ENCODE peak calls at places on chromosomes 12 and 14, in five cellular contexts. Y is HepG2, A is sigmoid colon, S is stomach, X is IMR-90. G is an unnamed sample.

GRCh38 chr12:67625004-67625403 is 23.5 kb upstream of the DYRK2 start:
- DNase-seq in Y (no peak), A (no peak), S (no peak), X (no peak), G (no peak)

GRCh38 chr14:24849471-24849870 is 200.5 kb downstream of the STXBP6 start:
- DNase-seq in Y (no peak), A (no peak), S (no peak), X (peak), G (no peak)

GRCh38 chr12:123763093-123763492 is 992 bp downstream of the DNAH10 start:
- DNase-seq in Y (no peak), A (peak), S (no peak), X (no peak), G (no peak)

GRCh38 chr12:43069768-43070221 is 480.2 kb upstream of the PRICKLE1 start:
- DNase-seq in Y (no peak), A (peak), S (no peak), X (peak), G (no peak)

GRCh38 chr14:72369106-72369505 is 436.9 kb downstream of the RGS6 start:
- DNase-seq in Y (no peak), A (no peak), S (no peak), X (no peak), G (no peak)

GRCh38 chr12:47900480-47901129 is 4.2 kb downstream of the VDR start:
- DNase-seq in Y (peak), A (peak), S (peak), X (no peak), G (no peak)

GRCh38 chr14:106024983-106025604 is 498.7 kb downstream of the TMEM121 start:
- DNase-seq in Y (no peak), A (no peak), S (no peak), X (no peak), G (no peak)

GRCh38 chr14:106107703-106108102 is 581.3 kb downstream of the TMEM121 start:
- DNase-seq in Y (no peak), A (no peak), S (no peak), X (no peak), G (no peak)

GRCh38 chr12:127559349-127560040 is 707.5 kb upstream of the TMEM132C start:
- DNase-seq in Y (no peak), A (no peak), S (peak), X (peak), G (peak)

GRCh38 chr12:132158677-132159554 is 14.7 kb downstream of the NOC4L start:
- DNase-seq in Y (no peak), A (no peak), S (no peak), X (no peak), G (no peak)

GRCh38 chr12:87363497-87364084 is 665.6 kb downstream of the C12orf50 start:
- DNase-seq in Y (no peak), A (no peak), S (no peak), X (no peak), G (no peak)

GRCh38 chr14:93132472-93133065 is 16.8 kb upstream of the ITPK1 start:
- DNase-seq in Y (peak), A (no peak), S (peak), X (peak), G (no peak)

GRCh38 chr14:100134591-100134990 is 24.9 kb downstream of the DEGS2 start:
- DNase-seq in Y (no peak), A (no peak), S (peak), X (no peak), G (no peak)

GRCh38 chr12:55760663-55761062 is 17.7 kb downstream of the GDF11 start:
- DNase-seq in Y (no peak), A (no peak), S (no peak), X (no peak), G (no peak)

GRCh38 chr12:49809369-49810158 is 18.6 kb downstream of the NCKAP5L start:
- DNase-seq in Y (no peak), A (no peak), S (no peak), X (no peak), G (no peak)

GRCh38 chr14:92546347-92547053 is 32.9 kb downstream of the RIN3 start:
- DNase-seq in Y (no peak), A (no peak), S (no peak), X (peak), G (peak)

GRCh38 chr14:38211258-38211735 is 3.6 kb downstream of the SSTR1 start:
- DNase-seq in Y (no peak), A (no peak), S (no peak), X (no peak), G (no peak)

GRCh38 chr12:57086951-57087688 is 1.8 kb upstream of the NAB2 start:
- DNase-seq in Y (no peak), A (peak), S (peak), X (peak), G (peak)

GRCh38 chr14:85475113-85475512 is 54.8 kb upstream of the FLRT2 start:
- DNase-seq in Y (no peak), A (no peak), S (no peak), X (no peak), G (no peak)

GRCh38 chr12:103858953-103859601 is 18.0 kb upstream of the NT5DC3 start:
- DNase-seq in Y (peak), A (peak), S (peak), X (peak), G (peak)

GRCh38 chr14:69886843-69887242 is 7.6 kb downstream of the SMOC1 start:
- DNase-seq in Y (no peak), A (no peak), S (no peak), X (peak), G (no peak)

DNA sequence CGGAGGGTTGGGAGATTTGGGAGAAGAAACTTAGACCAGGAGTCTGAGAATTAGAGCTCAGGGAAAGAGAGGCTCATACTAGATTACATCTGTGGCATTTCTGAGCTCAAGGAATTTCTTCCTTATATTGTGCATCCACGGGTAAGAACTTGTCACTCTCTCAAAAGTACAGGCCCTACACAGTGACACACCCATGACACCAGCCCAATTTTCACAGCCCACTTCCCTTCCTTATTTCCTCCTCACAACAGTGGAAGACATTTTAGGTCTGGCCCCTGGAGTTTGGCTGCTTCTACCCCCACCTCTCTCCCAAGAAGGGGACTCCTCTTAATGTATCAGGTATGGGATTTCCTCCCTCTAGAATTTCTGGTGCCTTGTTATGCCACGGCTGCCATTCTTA is 9.2 kb upstream of the ZNF385A start:
- DNase-seq in Y (no peak), A (no peak), S (no peak), X (no peak), G (no peak)
- TF ChIP-seq POLR2A in Y (no peak), A (no peak), S (no peak), X (no peak), G (no peak)

GRCh38 chr14:68552597-68552996 is 240.3 kb downstream of the ZFP36L1 start:
- DNase-seq in Y (no peak), A (peak), S (no peak), X (peak), G (no peak)

GRCh38 chr14:68549057-68549421 is 243.8 kb downstream of the ZFP36L1 start:
- DNase-seq in Y (no peak), A (no peak), S (no peak), X (peak), G (no peak)

GRCh38 chr14:68552075-68552474 is 240.8 kb downstream of the ZFP36L1 start:
- DNase-seq in Y (no peak), A (no peak), S (no peak), X (no peak), G (no peak)

GRCh38 chr14:68549966-68550705 is 242.7 kb downstream of the ZFP36L1 start:
- DNase-seq in Y (no peak), A (no peak), S (no peak), X (no peak), G (no peak)

DNA sequence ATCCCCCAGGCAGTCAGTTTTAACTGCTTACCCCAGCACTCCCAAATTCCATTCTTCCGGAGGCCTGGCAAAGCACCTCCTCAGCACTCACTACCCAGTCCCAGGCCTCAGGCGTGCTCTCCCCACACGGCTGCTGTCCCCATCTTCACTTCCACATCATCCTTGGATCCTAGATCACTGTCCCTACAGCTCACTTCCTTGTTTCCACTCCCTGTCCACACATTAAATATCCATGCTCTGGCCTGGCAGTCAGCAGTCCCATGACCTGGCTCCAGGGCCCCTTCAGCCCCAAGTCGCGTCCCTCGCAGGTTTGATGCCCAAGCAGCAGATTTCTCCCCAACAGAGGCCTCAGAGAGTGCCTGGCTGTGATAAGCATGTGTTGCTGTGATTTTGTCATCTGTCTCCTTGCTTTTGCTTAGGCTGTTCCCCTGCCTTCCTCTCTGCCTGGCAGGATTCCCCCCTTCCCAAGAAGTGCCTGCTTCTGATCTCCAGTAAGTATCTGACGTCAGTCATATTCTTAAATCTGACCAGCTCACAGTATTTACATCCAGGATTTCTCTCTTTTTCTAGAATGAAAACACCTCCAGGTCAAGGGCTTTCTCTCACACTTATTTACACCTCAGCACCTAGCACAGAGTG is 241.7 kb downstream of the ZFP36L1 start:
- DNase-seq in Y (no peak), A (no peak), S (no peak), X (no peak), G (no peak)
- TF ChIP-seq POLR2A in Y (no peak), A (no peak), S (no peak), X (no peak), G (no peak)

GRCh38 chr12:6376965-6377666 is 1.8 kb upstream of the SCNN1A start:
- DNase-seq in Y (no peak), A (no peak), S (peak), X (no peak), G (no peak)

GRCh38 chr12:6376079-6376941 is 947 bp upstream of the SCNN1A start:
- DNase-seq in Y (peak), A (peak), S (peak), X (peak), G (peak)

GRCh38 chr12:6374781-6375150 is 597 bp downstream of the SCNN1A start:
- DNase-seq in Y (no peak), A (no peak), S (no peak), X (no peak), G (no peak)

GRCh38 chr12:6374028-6374780 is 1.2 kb downstream of the SCNN1A start:
- DNase-seq in Y (no peak), A (peak), S (no peak), X (no peak), G (no peak)

DNA sequence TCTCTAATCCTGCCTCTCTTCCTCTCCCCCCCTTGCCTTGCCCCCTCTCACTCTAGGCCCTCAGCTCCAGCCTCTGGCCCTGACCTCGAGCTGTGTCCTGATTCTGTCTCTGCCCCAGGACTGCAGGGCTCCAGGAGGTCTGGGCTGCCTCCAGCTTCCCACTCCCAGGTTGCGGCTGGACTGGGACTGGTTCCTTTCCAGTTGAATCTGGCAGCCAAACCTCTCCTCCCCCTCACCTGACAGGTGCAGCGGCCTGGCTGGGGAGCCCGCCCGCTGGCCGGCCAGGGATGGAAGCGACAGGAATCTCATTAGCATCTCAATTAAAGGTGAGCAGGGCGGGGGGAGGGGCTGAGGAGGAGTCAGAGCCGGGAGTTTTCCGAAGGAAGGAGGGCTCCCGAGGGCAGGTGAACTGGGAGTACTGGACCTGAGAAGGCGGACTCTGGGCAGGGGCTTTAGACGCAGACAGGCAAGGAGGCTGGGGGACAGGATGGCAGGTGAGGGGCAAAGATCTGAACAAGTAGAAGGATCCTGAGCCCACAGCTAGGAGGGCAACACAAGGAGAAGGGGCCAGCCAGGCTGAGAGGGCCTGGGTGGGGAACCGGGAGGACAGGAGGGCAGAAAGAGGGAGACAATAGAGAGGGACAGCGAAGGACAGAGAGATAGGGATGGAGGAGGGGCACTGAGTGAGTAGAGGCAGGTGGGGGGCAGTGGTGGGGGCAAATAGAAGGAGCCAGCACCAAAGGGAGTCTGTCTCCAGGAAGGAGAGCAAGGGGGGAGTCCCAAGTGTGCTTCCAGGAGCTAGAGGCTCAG is at the start of gene SCNN1A:
- DNase-seq in Y (no peak), A (peak), S (peak), X (no peak), G (no peak)
- TF ChIP-seq POLR2A in Y (no peak), A (peak), S (no peak), X (no peak), G (no peak)

DNA sequence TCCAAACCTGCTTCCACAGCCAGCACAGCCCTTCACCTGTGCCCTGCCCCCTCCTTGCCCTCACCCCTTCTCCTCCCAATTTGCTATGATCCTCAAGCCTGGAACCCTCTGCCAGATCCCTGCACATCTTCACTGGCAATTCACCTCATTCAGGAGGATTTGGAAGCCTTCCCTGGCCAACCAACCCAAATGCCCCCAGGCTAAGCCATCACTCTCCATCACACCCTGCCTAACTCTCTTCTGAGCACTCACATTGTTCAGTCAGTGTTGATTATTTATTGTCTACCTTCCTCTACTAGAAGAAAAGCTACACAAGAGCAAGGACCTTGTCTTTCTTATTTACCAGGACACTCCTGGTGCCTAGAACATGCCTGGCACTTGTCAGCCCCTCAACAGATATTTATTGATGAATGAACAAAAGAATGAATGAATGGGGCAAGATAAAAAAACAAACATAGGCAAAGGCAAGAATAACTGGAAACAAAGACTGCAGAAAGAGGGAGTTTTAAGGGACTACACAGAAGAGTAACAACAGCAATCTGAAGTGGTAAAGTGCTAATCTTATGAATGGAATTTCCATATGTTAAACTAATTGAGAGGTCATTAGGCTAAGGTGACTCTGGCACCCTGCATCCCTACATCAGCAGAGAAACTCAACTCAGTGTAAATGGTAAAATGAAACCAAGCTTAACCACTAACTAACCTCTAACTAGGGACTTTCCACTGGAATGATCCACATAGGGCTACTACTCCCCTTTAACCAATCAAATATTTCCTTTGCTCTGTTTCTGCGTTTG is 33.4 kb downstream of the TMTC1 start:
- DNase-seq in Y (no peak), A (no peak), S (no peak), X (peak), G (no peak)
- TF ChIP-seq POLR2A in Y (no peak), A (no peak), S (no peak), X (no peak), G (no peak)

GRCh38 chr14:80940146-80940545 is 1.4 kb downstream of the CEP128 start:
- DNase-seq in Y (no peak), A (no peak), S (no peak), X (no peak), G (no peak)

GRCh38 chr14:80946187-80946586 is 4.6 kb upstream of the CEP128 start:
- DNase-seq in Y (no peak), A (no peak), S (no peak), X (peak), G (no peak)

GRCh38 chr14:80942158-80942738 is 710 bp upstream of the CEP128 start:
- DNase-seq in Y (no peak), A (no peak), S (no peak), X (no peak), G (no peak)

GRCh38 chr14:80944861-80945617 is 3.5 kb upstream of the CEP128 start:
- DNase-seq in Y (no peak), A (no peak), S (no peak), X (no peak), G (no peak)

GRCh38 chr14:80941241-80942157 is at the start of gene CEP128:
- DNase-seq in Y (peak), A (peak), S (peak), X (peak), G (peak)
- TF ChIP-seq POLR2A in Y (no peak), A (no peak), S (no peak), X (no peak), G (peak)

GRCh38 chr14:53881161-53881846 is 75.3 kb downstream of the BMP4 start:
- DNase-seq in Y (peak), A (no peak), S (no peak), X (peak), G (no peak)
- TF ChIP-seq POLR2A in Y (no peak), A (no peak), S (no peak), X (no peak), G (no peak)

GRCh38 chr12:21416611-21417121 is 20.8 kb upstream of the PYROXD1 start:
- DNase-seq in Y (peak), A (no peak), S (no peak), X (peak), G (no peak)

GRCh38 chr12:21413369-21414277 is 23.8 kb upstream of the PYROXD1 start:
- DNase-seq in Y (peak), A (no peak), S (no peak), X (no peak), G (no peak)

DNA sequence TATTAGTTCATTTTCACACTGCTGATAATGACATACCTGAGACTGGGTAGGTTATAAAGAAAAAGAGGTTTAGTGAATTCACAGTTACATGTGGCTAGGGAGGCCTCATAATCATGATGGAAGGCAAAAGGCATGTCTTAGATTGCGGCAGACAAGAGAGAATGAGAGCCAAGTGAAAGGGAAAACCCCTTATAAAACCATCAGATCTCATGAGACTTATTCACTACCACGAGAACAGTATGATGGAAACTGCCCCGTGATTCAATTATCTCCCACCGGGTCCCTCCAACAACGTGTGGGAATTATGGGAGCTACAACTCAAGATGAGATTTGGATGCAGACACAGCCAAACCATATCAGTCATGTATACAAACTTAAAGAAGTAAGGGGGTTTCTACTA is 19.1 kb upstream of the PYROXD1 start:
- DNase-seq in Y (no peak), A (no peak), S (no peak), X (no peak), G (no peak)
- TF ChIP-seq POLR2A in Y (no peak), A (no peak), S (no peak), X (no peak), G (no peak)